ENCODE peak calls at places on chromosomes 11 and 22, in eight cellular contexts. S, Y, J, B, Z, V, A and U are unnamed samples.

GRCh38 chr11:132943737-132944556 is 588.4 kb downstream of the OPCML start:
- DNase-seq in S (no peak), Y (no peak), V (no peak), A (no peak), B (no peak), J (peak), Z (no peak), U (no peak)

GRCh38 chr22:42691440-42691839 is 29.2 kb downstream of the A4GALT start:
- DNase-seq in S (no peak), Z (no peak), A (no peak), J (no peak), Y (no peak), V (no peak), B (no peak), U (no peak)

GRCh38 chr22:47046411-47047065 is 284.1 kb downstream of the TBC1D22A start:
- DNase-seq in J (no peak), Z (no peak), S (no peak), V (peak), Y (no peak), B (no peak), A (no peak), U (peak)

GRCh38 chr11:2154889-2155288 is 6.1 kb downstream of the INS start:
- DNase-seq in Z (no peak), Y (no peak), B (no peak), A (no peak), S (no peak), V (no peak), J (no peak), U (no peak)

GRCh38 chr22:19871845-19872778 is 17.4 kb upstream of the GNB1L start:
- DNase-seq in V (peak), Z (peak), B (no peak), J (no peak), S (peak), Y (no peak), A (no peak), U (peak)

GRCh38 chr11:14393889-14394288 is 34.9 kb upstream of the RRAS2 start:
- DNase-seq in V (no peak), B (no peak), Y (no peak), J (no peak), A (no peak), Z (no peak), S (no peak), U (no peak)

GRCh38 chr22:42959472-42960145 is 55.3 kb downstream of the PACSIN2 start:
- DNase-seq in B (peak), Y (peak), A (peak), V (peak), S (peak), J (no peak), Z (peak), U (peak)

GRCh38 chr22:40396882-40397281 is 26.5 kb downstream of the SGSM3 start:
- DNase-seq in J (peak), V (no peak), Z (peak), A (peak), S (no peak), B (no peak), Y (peak), U (no peak)

GRCh38 chr11:130834886-130835285 is 81.4 kb downstream of the SNX19 start:
- DNase-seq in V (no peak), Y (no peak), Z (no peak), S (no peak), J (no peak), A (no peak), B (no peak), U (no peak)

GRCh38 chr22:22394589-22394988 is 114.0 kb downstream of the ZNF280B start:
- DNase-seq in S (peak), Y (no peak), B (no peak), J (no peak), A (no peak), V (no peak), Z (no peak), U (no peak)

GRCh38 chr11:47998733-47999359 is 18.5 kb downstream of the PTPRJ start:
- DNase-seq in Y (peak), J (no peak), A (no peak), V (no peak), B (no peak), Z (no peak), S (peak), U (peak)

GRCh38 chr22:17648564-17648963 is 10.0 kb downstream of the BCL2L13 start:
- DNase-seq in Z (no peak), S (no peak), J (no peak), A (no peak), V (no peak), Y (no peak), B (no peak), U (no peak)

GRCh38 chr22:39313258-39314001 is 6.0 kb downstream of the RPL3 start:
- DNase-seq in Y (no peak), B (no peak), S (no peak), A (no peak), J (no peak), V (peak), Z (no peak), U (no peak)

GRCh38 chr11:15346907-15347306 is 232.2 kb downstream of the INSC start:
- DNase-seq in V (no peak), Y (no peak), S (no peak), Z (no peak), J (no peak), A (no peak), B (no peak), U (no peak)

GRCh38 chr11:21710791-21711190 is 482.1 kb upstream of the ANO5 start:
- DNase-seq in Z (no peak), Y (no peak), J (peak), A (no peak), S (no peak), V (no peak), B (no peak), U (no peak)

GRCh38 chr11:72075109-72075508 is 5.2 kb downstream of the NUMA1 start:
- DNase-seq in Z (no peak), B (no peak), V (no peak), A (no peak), J (no peak), Y (no peak), S (no peak), U (no peak)

GRCh38 chr22:31139866-31140716 is at the start of gene PLA2G3:
- DNase-seq in V (peak), A (peak), Z (no peak), J (peak), Y (peak), B (no peak), S (no peak), U (no peak)

GRCh38 chr22:50545522-50546325 is at the start of gene KLHDC7B:
- DNase-seq in Z (peak), Y (no peak), B (no peak), A (no peak), J (no peak), S (no peak), V (no peak), U (no peak)

GRCh38 chr11:47359162-47359561 is 6.7 kb upstream of the MYBPC3 start:
- DNase-seq in B (no peak), Z (no peak), Y (no peak), A (no peak), V (no peak), S (no peak), J (no peak), U (no peak)

GRCh38 chr22:25563757-25564319 is 637 bp upstream of the GRK3 start:
- DNase-seq in A (no peak), B (no peak), S (peak), V (no peak), J (no peak), Z (no peak), Y (peak), U (no peak)

GRCh38 chr11:61345170-61345610 is 12.2 kb downstream of the TKFC start:
- DNase-seq in A (no peak), S (no peak), J (no peak), B (no peak), Z (no peak), Y (no peak), V (no peak), U (no peak)

GRCh38 chr22:46293591-46294260 is 2.9 kb upstream of the GTSE1 start:
- DNase-seq in S (peak), Z (no peak), Y (peak), V (peak), J (no peak), B (no peak), A (peak), U (no peak)

GRCh38 chr11:848380-848931 is 5.8 kb downstream of the TSPAN4 start:
- DNase-seq in V (no peak), Z (no peak), J (peak), S (peak), A (no peak), Y (no peak), B (no peak), U (no peak)